ENCODE peak calls at places on chromosomes 6 and 20, in ten cellular contexts. S is esophagus squamous epithelium, Q is neural progenitor cell, P is pancreas, G is transverse colon, A is left lung, K is suprapubic skin, M is mucosa of descending colon, C is lower lobe of right lung, J is cardiac muscle cell. E is an unnamed sample. For H3K4me1, the result is how much of the 10 kb centered on the place peaks cover.

GRCh38 chr6:72760130-72760793 is 138.4 kb downstream of the KCNQ5 start:
- DNase-seq in M (no peak), J (peak), Q (no peak), K (no peak), G (no peak), P (peak), S (no peak), A (no peak), C (no peak), E (peak)

GRCh38 chr20:58665606-58666005 is 14.5 kb downstream of the STX16 start:
- DNase-seq in P (no peak), G (no peak), J (no peak), C (no peak), K (no peak), M (no peak), Q (no peak), S (no peak), A (no peak), E (no peak)

GRCh38 chr6:169943521-169944337 is 192.3 kb downstream of the ERMARD start:
- DNase-seq in G (no peak), J (no peak), S (no peak), Q (no peak), M (no peak), A (no peak), C (no peak), K (no peak), P (no peak), E (no peak)

GRCh38 chr6:25320459-25320858 is 41.3 kb downstream of the CARMIL1 start:
- DNase-seq in J (no peak), M (no peak), G (no peak), Q (peak), A (no peak), K (no peak), S (no peak), C (no peak), P (no peak), E (no peak)

GRCh38 chr6:11229267-11230043 is 3.0 kb downstream of the NEDD9 start:
- DNase-seq in Q (peak), A (no peak), C (no peak), J (peak), K (no peak), G (no peak), S (no peak), M (no peak), P (no peak), E (no peak)

GRCh38 chr6:151958332-151958731 is 150.8 kb downstream of the ESR1 start:
- DNase-seq in G (no peak), A (no peak), J (no peak), K (no peak), P (no peak), M (no peak), S (no peak), Q (no peak), C (no peak), E (no peak)

GRCh38 chr6:125953502-125953875 is 3.1 kb upstream of the HINT3 start:
- DNase-seq in Q (peak), A (no peak), P (peak), M (peak), K (no peak), G (peak), C (peak), J (no peak), S (no peak), E (no peak)

GRCh38 chr20:45343867-45344721 is 4.1 kb downstream of the SDC4 start:
- DNase-seq in J (peak), S (no peak), P (peak), Q (no peak), C (no peak), A (peak), G (peak), M (peak), K (no peak), E (peak)

GRCh38 chr6:148565931-148566663 is 180.7 kb upstream of the UST start:
- DNase-seq in S (no peak), P (no peak), G (no peak), M (no peak), C (peak), A (peak), J (no peak), Q (no peak), K (peak), E (no peak)

GRCh38 chr20:3163099-3164042 is 3.7 kb upstream of the FASTKD5 start:
- DNase-seq in A (no peak), C (no peak), G (no peak), P (no peak), Q (no peak), M (no peak), S (no peak), J (no peak), K (no peak), E (no peak)

GRCh38 chr6:48535569-48535968 is 424.6 kb upstream of the PTCHD4 start:
- DNase-seq in Q (peak), S (no peak), M (no peak), A (no peak), K (no peak), G (no peak), C (no peak), J (no peak), P (no peak), E (no peak)

GRCh38 chr6:14383393-14384174 is 266.0 kb downstream of the CD83 start:
- DNase-seq in Q (no peak), J (no peak), A (no peak), C (no peak), P (no peak), G (no peak), S (no peak), M (no peak), K (no peak), E (no peak)

GRCh38 chr20:36591854-36592641 is 13.5 kb upstream of the RAB5IF start:
- DNase-seq in J (peak), Q (peak), M (no peak), S (no peak), P (no peak), C (no peak), K (no peak), A (no peak), G (no peak), E (peak)

GRCh38 chr6:5399391-5399790 is 138.1 kb downstream of the FARS2 start:
- DNase-seq in J (no peak), G (no peak), S (no peak), K (no peak), P (no peak), C (no peak), Q (no peak), M (no peak), A (no peak), E (no peak)

GRCh38 chr20:2280083-2280482 is 15.7 kb upstream of the TGM3 start:
- DNase-seq in A (no peak), M (no peak), S (no peak), P (no peak), J (no peak), Q (no peak), C (no peak), K (no peak), G (no peak), E (no peak)

GRCh38 chr6:12348530-12349511 is 58.7 kb downstream of the EDN1 start:
- DNase-seq in S (no peak), C (peak), J (no peak), Q (no peak), P (no peak), K (no peak), G (peak), M (no peak), A (peak), E (no peak)

GRCh38 chr6:14664112-14664592 is 546.6 kb downstream of the CD83 start:
- DNase-seq in A (no peak), M (no peak), S (no peak), C (no peak), J (no peak), Q (no peak), K (no peak), G (no peak), P (no peak), E (no peak)

GRCh38 chr20:6588296-6588695 is 179.2 kb upstream of the BMP2 start:
- DNase-seq in C (no peak), M (no peak), P (no peak), Q (no peak), A (no peak), G (peak), K (no peak), J (peak), S (no peak), E (peak)

GRCh38 chr20:37845261-37845681 is 57.7 kb upstream of the VSTM2L start:
- DNase-seq in P (peak), J (peak), A (no peak), K (no peak), M (no peak), S (no peak), C (no peak), G (no peak), Q (no peak), E (no peak)

GRCh38 chr20:56702931-56703840 is 74.1 kb downstream of the TFAP2C start:
- DNase-seq in C (no peak), Q (no peak), J (no peak), M (no peak), S (no peak), P (no peak), A (no peak), G (no peak), K (no peak), E (no peak)

GRCh38 chr6:159874475-159874874 is 16.3 kb upstream of the MAS1 start:
- DNase-seq in Q (no peak), M (no peak), J (no peak), K (no peak), S (no peak), P (no peak), A (no peak), C (no peak), G (no peak), E (peak)

GRCh38 chr6:34865107-34865506 is 22.7 kb downstream of the TAF11 start:
- DNase-seq in J (peak), C (no peak), P (no peak), K (no peak), M (no peak), S (no peak), A (no peak), Q (no peak), G (no peak), E (no peak)

GRCh38 chr6:4582506-4582905 is 193.7 kb upstream of the CDYL start:
- DNase-seq in C (no peak), A (no peak), M (no peak), G (no peak), J (no peak), Q (no peak), S (no peak), K (no peak), P (no peak), E (no peak)

GRCh38 chr6:54074591-54075195 is 36.5 kb upstream of the MLIP start:
- DNase-seq in J (no peak), G (no peak), A (no peak), S (no peak), K (no peak), C (no peak), P (no peak), Q (no peak), M (no peak), E (no peak)

GRCh38 chr20:18019068-18019467 is 38.6 kb downstream of the OVOL2 start:
- DNase-seq in A (no peak), Q (peak), S (no peak), K (no peak), G (no peak), J (no peak), P (no peak), M (no peak), C (no peak), E (no peak)

GRCh38 chr6:52209672-52210626 is 23.8 kb downstream of the IL17A start:
- DNase-seq in A (no peak), C (no peak), Q (no peak), J (no peak), K (no peak), M (no peak), G (no peak), P (no peak), S (no peak), E (no peak)

GRCh38 chr20:4951299-4951698 is 50.0 kb downstream of the SLC23A2 start:
- DNase-seq in K (no peak), S (no peak), M (no peak), Q (no peak), P (no peak), G (no peak), A (no peak), J (no peak), C (no peak), E (peak)

GRCh38 chr6:28922841-28923317 is 906 bp downstream of the TRIM27 start:
- DNase-seq in C (no peak), S (no peak), G (peak), Q (peak), M (no peak), K (no peak), A (peak), P (peak), J (peak), E (peak)

GRCh38 chr20:41580384-41580783 is 37.8 kb downstream of the CHD6 start:
- DNase-seq in G (no peak), M (no peak), J (no peak), P (no peak), C (no peak), A (no peak), S (no peak), K (no peak), Q (no peak), E (no peak)

GRCh38 chr20:54092021-54092420 is 21.6 kb upstream of the BCAS1 start:
- DNase-seq in J (no peak), G (no peak), P (no peak), K (no peak), S (no peak), Q (no peak), M (no peak), A (no peak), C (no peak), E (no peak)

GRCh38 chr20:41245086-41245707 is 72.3 kb downstream of the ZHX3 start:
- DNase-seq in C (no peak), M (no peak), J (peak), P (no peak), G (no peak), Q (peak), A (no peak), K (no peak), S (no peak), E (peak)

GRCh38 chr6:157107915-157108651 is 215.2 kb downstream of the TMEM242 start:
- DNase-seq in G (no peak), Q (no peak), S (no peak), M (no peak), A (no peak), J (no peak), C (no peak), K (no peak), P (no peak), E (no peak)

GRCh38 chr20:59042796-59043621 is 423 bp upstream of the PRELID3B start:
- DNase-seq in S (peak), K (peak), G (peak), C (peak), Q (peak), J (peak), M (peak), A (peak), P (peak), E (peak)

GRCh38 chr20:47122560-47122959 is 227.9 kb downstream of the EYA2 start:
- DNase-seq in G (no peak), Q (no peak), A (no peak), M (no peak), K (no peak), S (no peak), P (no peak), C (no peak), J (no peak), E (no peak)

DNA sequence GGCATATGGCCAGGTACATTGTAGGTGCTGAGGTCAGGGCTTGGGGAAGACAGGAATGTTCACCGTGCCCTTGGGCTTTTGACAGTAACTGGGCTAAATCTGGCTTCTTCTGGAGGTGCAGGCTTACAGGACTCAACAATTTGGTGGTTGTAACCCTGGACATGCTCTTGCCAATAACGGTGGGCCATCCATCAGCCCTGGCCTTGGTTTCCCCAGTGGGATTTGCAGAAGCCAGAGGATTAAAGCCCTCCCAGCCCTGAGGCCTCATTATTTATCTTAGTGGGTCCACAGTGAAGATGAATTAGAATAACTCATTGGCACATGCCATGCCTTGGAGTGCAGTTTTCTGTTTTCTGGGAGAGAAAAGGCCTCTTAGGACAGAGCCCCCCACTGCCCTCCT is 44.0 kb downstream of the TOX2 start:
- DNase-seq in A (no peak), M (no peak), Q (no peak), C (no peak), G (no peak), K (no peak), S (no peak), P (no peak), J (no peak), E (no peak)
- H3K4me1 ChIP-seq in A (under half), M (under half), Q (under half), C (half or more), G (under half), K (under half), S (under half), P (under half), J (under half), E (under half)

GRCh38 chr20:919491-919916 is 3.4 kb upstream of the ANGPT4 start:
- DNase-seq in M (no peak), P (no peak), S (no peak), J (no peak), C (no peak), Q (no peak), K (no peak), G (no peak), A (no peak), E (no peak)

GRCh38 chr20:917416-917815 is 1.3 kb upstream of the ANGPT4 start:
- DNase-seq in P (no peak), Q (no peak), J (no peak), K (no peak), G (no peak), A (no peak), C (no peak), S (no peak), M (no peak), E (peak)

GRCh38 chr20:922781-923180 is 6.6 kb upstream of the ANGPT4 start:
- DNase-seq in M (no peak), S (no peak), C (no peak), J (no peak), Q (no peak), G (no peak), P (no peak), K (no peak), A (no peak), E (no peak)

GRCh38 chr20:921020-921419 is 4.9 kb upstream of the ANGPT4 start:
- DNase-seq in P (no peak), K (no peak), J (no peak), A (no peak), M (no peak), S (no peak), G (no peak), C (no peak), Q (no peak), E (no peak)

GRCh38 chr20:920306-920705 is 4.2 kb upstream of the ANGPT4 start:
- DNase-seq in C (no peak), A (no peak), Q (no peak), J (no peak), S (no peak), K (no peak), M (no peak), P (no peak), G (no peak), E (no peak)
- TF ChIP-seq CTCF in C (no peak), A (no peak), Q (no peak), J (no peak), S (no peak), K (no peak), M (no peak), P (no peak), G (no peak), E (no peak)

DNA sequence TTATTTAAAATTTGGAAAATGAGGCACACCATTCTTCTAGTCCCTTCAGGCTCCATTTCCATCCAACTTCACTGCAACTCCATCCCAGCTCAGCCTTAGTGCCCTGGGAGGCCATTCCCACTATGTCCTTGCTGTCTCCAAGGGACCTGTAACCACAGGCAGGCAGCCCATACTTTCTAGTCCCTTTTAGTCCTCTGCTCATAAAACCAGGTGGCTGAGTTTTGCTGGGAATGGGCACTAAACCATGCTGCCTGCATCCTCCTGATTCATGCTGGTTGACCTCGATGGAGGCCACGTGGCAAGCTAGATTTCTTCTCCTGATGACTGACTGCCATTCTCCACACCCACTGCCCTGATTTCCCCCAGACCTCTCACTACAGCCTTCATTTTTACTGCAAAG is 27.5 kb upstream of the MYMX start:
- DNase-seq in P (no peak), S (no peak), K (no peak), A (no peak), C (no peak), J (no peak), G (no peak), Q (no peak), M (no peak), E (no peak)
- H3K4me1 ChIP-seq in P (under half), S (under half), K (under half), A (under half), C (under half), J (under half), G (under half), Q (under half), M (under half), E (under half)

GRCh38 chr6:1621328-1621701 is 11.6 kb downstream of the FOXC1 start:
- DNase-seq in P (no peak), Q (peak), K (no peak), C (no peak), S (no peak), J (no peak), G (no peak), M (no peak), A (no peak), E (no peak)
- TF ChIP-seq CTCF in P (no peak), Q (no peak), K (no peak), C (no peak), S (no peak), J (no peak), G (no peak), M (no peak), A (no peak), E (no peak)

DNA sequence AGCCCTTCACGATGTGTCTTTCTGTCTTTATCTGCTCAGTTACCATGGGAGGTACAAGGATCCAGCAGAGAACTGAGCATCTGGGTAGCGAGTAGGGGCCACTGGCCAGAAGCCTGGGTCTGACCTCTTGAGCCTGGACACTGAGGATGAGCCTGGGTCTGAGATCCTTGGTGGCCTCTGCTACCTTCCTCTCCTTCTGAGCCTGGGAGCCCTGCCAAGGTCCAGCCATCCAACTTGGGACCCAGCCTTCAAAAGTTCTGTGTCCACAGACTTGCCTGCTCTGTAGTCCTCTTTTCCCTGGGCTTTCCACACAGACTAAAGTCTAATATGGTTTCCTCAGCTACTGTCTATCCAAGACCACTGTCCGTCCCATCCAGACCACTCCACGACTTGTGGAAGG is 60.2 kb upstream of the NAA20 start:
- DNase-seq in J (no peak), M (no peak), Q (no peak), G (no peak), C (no peak), S (no peak), K (no peak), P (no peak), A (no peak), E (no peak)
- H3K4me1 ChIP-seq in J (under half), M (under half), Q (under half), G (under half), C (under half), S (under half), K (under half), P (under half), A (under half), E (under half)

GRCh38 chr6:94902974-94903628 is 674.2 kb upstream of the MANEA start:
- DNase-seq in G (no peak), C (no peak), P (no peak), S (no peak), K (no peak), M (no peak), J (no peak), Q (peak), A (no peak), E (no peak)
- TF ChIP-seq CTCF in G (no peak), C (no peak), P (no peak), S (no peak), K (no peak), M (no peak), J (no peak), Q (peak), A (no peak), E (no peak)